ENCODE peak calls at places on chromosomes 16 and 17, in six cellular contexts. One of them, this sample, is unnamed.

GRCh38 chr17:54937426-54937825 is 31.0 kb downstream of the COX11 start:
- DNase-seq in psoas muscle: no peak
- DNase-seq in sigmoid colon: no peak
- DNase-seq in Peyer's patch: no peak
- DNase-seq in IMR-90: no peak
- DNase-seq in heart left ventricle: no peak
- DNase-seq in this sample: no peak

GRCh38 chr16:83682126-83682857 is 125.5 kb upstream of the HSBP1 start:
- DNase-seq in sigmoid colon: no peak
- DNase-seq in IMR-90: no peak
- DNase-seq in psoas muscle: no peak
- DNase-seq in heart left ventricle: no peak
- DNase-seq in Peyer's patch: no peak
- DNase-seq in this sample: no peak

GRCh38 chr16:27449434-27450188 is 47.6 kb downstream of the IL21R start:
- DNase-seq in sigmoid colon: no peak
- DNase-seq in psoas muscle: no peak
- DNase-seq in IMR-90: no peak
- DNase-seq in Peyer's patch: no peak
- DNase-seq in heart left ventricle: no peak
- DNase-seq in this sample: no peak

GRCh38 chr16:56334761-56335160 is 90.6 kb downstream of the AMFR start:
- DNase-seq in IMR-90: no peak
- DNase-seq in Peyer's patch: no peak
- DNase-seq in sigmoid colon: no peak
- DNase-seq in heart left ventricle: no peak
- DNase-seq in psoas muscle: no peak
- DNase-seq in this sample: no peak

GRCh38 chr17:61504697-61505096 is 52.5 kb downstream of the TBX4 start:
- DNase-seq in psoas muscle: no peak
- DNase-seq in sigmoid colon: no peak
- DNase-seq in heart left ventricle: no peak
- DNase-seq in Peyer's patch: no peak
- DNase-seq in IMR-90: peak; percentile 96
- DNase-seq in this sample: peak; percentile 11

GRCh38 chr16:5616841-5617240 is 519.2 kb upstream of the EEF2KMT start:
- DNase-seq in IMR-90: no peak
- DNase-seq in heart left ventricle: no peak
- DNase-seq in psoas muscle: no peak
- DNase-seq in sigmoid colon: no peak
- DNase-seq in Peyer's patch: no peak
- DNase-seq in this sample: no peak

GRCh38 chr17:66312912-66313311 is 10.5 kb downstream of the PRKCA start:
- DNase-seq in IMR-90: no peak
- DNase-seq in Peyer's patch: no peak
- DNase-seq in psoas muscle: no peak
- DNase-seq in heart left ventricle: no peak
- DNase-seq in sigmoid colon: no peak
- DNase-seq in this sample: no peak

GRCh38 chr17:62637809-62638208 is 10.3 kb downstream of the MRC2 start:
- DNase-seq in heart left ventricle: peak; percentile 9
- DNase-seq in Peyer's patch: no peak
- DNase-seq in sigmoid colon: peak; percentile 36
- DNase-seq in psoas muscle: no peak
- DNase-seq in IMR-90: no peak
- DNase-seq in this sample: peak; percentile 60

GRCh38 chr17:17403899-17404576 is 72.8 kb upstream of the MED9 start:
- DNase-seq in heart left ventricle: no peak
- DNase-seq in Peyer's patch: no peak
- DNase-seq in sigmoid colon: no peak
- DNase-seq in IMR-90: no peak
- DNase-seq in psoas muscle: peak; percentile 57
- DNase-seq in this sample: no peak

GRCh38 chr17:17840751-17841591 is 4.2 kb upstream of the SREBF1 start:
- DNase-seq in IMR-90: peak; percentile 54
- DNase-seq in sigmoid colon: no peak
- DNase-seq in Peyer's patch: no peak
- DNase-seq in heart left ventricle: no peak
- DNase-seq in psoas muscle: no peak
- DNase-seq in this sample: peak; percentile 57

GRCh38 chr16:67883872-67884261 is 818 bp upstream of the NRN1L start:
- DNase-seq in sigmoid colon: peak; percentile 80
- DNase-seq in psoas muscle: peak; percentile 80
- DNase-seq in IMR-90: peak; percentile 26
- DNase-seq in heart left ventricle: peak; percentile 64
- DNase-seq in Peyer's patch: peak; percentile 77
- DNase-seq in this sample: peak; percentile 83

GRCh38 chr17:38674749-38675615 is at the start of gene EPOP:
- DNase-seq in IMR-90: peak; percentile 76
- DNase-seq in sigmoid colon: peak; percentile 91
- DNase-seq in Peyer's patch: peak; percentile 90
- DNase-seq in heart left ventricle: peak; percentile 91
- DNase-seq in psoas muscle: peak; percentile 87
- DNase-seq in this sample: peak; percentile 96

GRCh38 chr17:81738801-81739393 is 26.8 kb downstream of the SLC25A10 start:
- DNase-seq in psoas muscle: no peak
- DNase-seq in heart left ventricle: no peak
- DNase-seq in IMR-90: no peak
- DNase-seq in sigmoid colon: no peak
- DNase-seq in Peyer's patch: no peak
- DNase-seq in this sample: no peak

GRCh38 chr16:51834131-51834530 is 683.1 kb upstream of the SALL1 start:
- DNase-seq in psoas muscle: no peak
- DNase-seq in Peyer's patch: no peak
- DNase-seq in heart left ventricle: no peak
- DNase-seq in sigmoid colon: no peak
- DNase-seq in IMR-90: peak; percentile 47
- DNase-seq in this sample: no peak

GRCh38 chr16:57775661-57776469 is 26.4 kb downstream of the KIFC3 start:
- DNase-seq in psoas muscle: peak; percentile 85
- DNase-seq in IMR-90: no peak
- DNase-seq in heart left ventricle: peak; percentile 29
- DNase-seq in Peyer's patch: peak; percentile 73
- DNase-seq in sigmoid colon: no peak
- DNase-seq in this sample: no peak

GRCh38 chr17:81513669-81514484 is 1.3 kb upstream of the ACTG1 start:
- DNase-seq in IMR-90: peak; percentile 68
- DNase-seq in Peyer's patch: peak; percentile 84
- DNase-seq in psoas muscle: peak; percentile 88
- DNase-seq in heart left ventricle: peak; percentile 83
- DNase-seq in sigmoid colon: peak; percentile 83
- DNase-seq in this sample: peak; percentile 79

GRCh38 chr16:87463722-87464690 is 28.8 kb downstream of the ZCCHC14 start:
- DNase-seq in sigmoid colon: no peak
- DNase-seq in heart left ventricle: peak; percentile 54
- DNase-seq in psoas muscle: no peak
- DNase-seq in IMR-90: peak; percentile 89
- DNase-seq in Peyer's patch: no peak
- DNase-seq in this sample: no peak

GRCh38 chr16:70254095-70254964 is 2.6 kb upstream of the EXOSC6 start:
- DNase-seq in psoas muscle: peak; percentile 50
- DNase-seq in heart left ventricle: no peak
- DNase-seq in Peyer's patch: no peak
- DNase-seq in IMR-90: peak; percentile 11
- DNase-seq in sigmoid colon: no peak
- DNase-seq in this sample: no peak
- H3K27ac ChIP-seq in psoas muscle: no peak overlapping the region
- H3K27ac ChIP-seq in heart left ventricle: no peak overlapping the region
- H3K27ac ChIP-seq in Peyer's patch: no peak overlapping the region
- H3K27ac ChIP-seq in IMR-90: no peak overlapping the region
- H3K27ac ChIP-seq in sigmoid colon: no peak overlapping the region
- H3K27ac ChIP-seq in this sample: no peak overlapping the region

GRCh38 chr17:31416503-31416923 is 25.0 kb downstream of the RAB11FIP4 start:
- DNase-seq in heart left ventricle: peak; percentile 70
- DNase-seq in Peyer's patch: no peak
- DNase-seq in psoas muscle: no peak
- DNase-seq in sigmoid colon: no peak
- DNase-seq in IMR-90: peak; percentile 6
- DNase-seq in this sample: no peak
- H3K27ac ChIP-seq in heart left ventricle: no peak overlapping the region
- H3K27ac ChIP-seq in Peyer's patch: no peak overlapping the region
- H3K27ac ChIP-seq in psoas muscle: no peak overlapping the region
- H3K27ac ChIP-seq in sigmoid colon: peak overlapping the region; percentile 34
- H3K27ac ChIP-seq in IMR-90: no peak overlapping the region
- H3K27ac ChIP-seq in this sample: no peak overlapping the region

GRCh38 chr17:15947976-15948752 is 3.2 kb downstream of the ADORA2B start:
- DNase-seq in sigmoid colon: no peak
- DNase-seq in Peyer's patch: peak; percentile 68
- DNase-seq in psoas muscle: no peak
- DNase-seq in heart left ventricle: no peak
- DNase-seq in IMR-90: no peak
- DNase-seq in this sample: no peak
- H3K27ac ChIP-seq in sigmoid colon: no peak overlapping the region
- H3K27ac ChIP-seq in Peyer's patch: no peak overlapping the region
- H3K27ac ChIP-seq in psoas muscle: no peak overlapping the region
- H3K27ac ChIP-seq in heart left ventricle: no peak overlapping the region
- H3K27ac ChIP-seq in IMR-90: no peak overlapping the region
- H3K27ac ChIP-seq in this sample: no peak overlapping the region

GRCh38 chr17:56173026-56173425 is 19.8 kb downstream of the ANKFN1 start:
- DNase-seq in IMR-90: no peak
- DNase-seq in Peyer's patch: no peak
- DNase-seq in sigmoid colon: no peak
- DNase-seq in psoas muscle: peak; percentile 62
- DNase-seq in heart left ventricle: no peak
- DNase-seq in this sample: no peak

GRCh38 chr17:56173958-56174357 is 20.7 kb downstream of the ANKFN1 start:
- DNase-seq in sigmoid colon: no peak
- DNase-seq in heart left ventricle: peak; percentile 43
- DNase-seq in psoas muscle: peak; percentile 66
- DNase-seq in Peyer's patch: no peak
- DNase-seq in IMR-90: no peak
- DNase-seq in this sample: no peak

GRCh38 chr17:56175299-56175935 is 22.1 kb downstream of the ANKFN1 start:
- DNase-seq in Peyer's patch: no peak
- DNase-seq in sigmoid colon: no peak
- DNase-seq in psoas muscle: no peak
- DNase-seq in IMR-90: no peak
- DNase-seq in heart left ventricle: no peak
- DNase-seq in this sample: no peak

GRCh38 chr17:56176101-56176500 is 22.8 kb downstream of the ANKFN1 start:
- DNase-seq in IMR-90: peak; percentile 36
- DNase-seq in heart left ventricle: no peak
- DNase-seq in sigmoid colon: no peak
- DNase-seq in psoas muscle: no peak
- DNase-seq in Peyer's patch: no peak
- DNase-seq in this sample: no peak

GRCh38 chr17:56174421-56174820 is 21.1 kb downstream of the ANKFN1 start:
- DNase-seq in psoas muscle: no peak
- DNase-seq in sigmoid colon: no peak
- DNase-seq in Peyer's patch: no peak
- DNase-seq in IMR-90: no peak
- DNase-seq in heart left ventricle: no peak
- DNase-seq in this sample: no peak
- H3K27ac ChIP-seq in psoas muscle: peak overlapping the region; percentile 81
- H3K27ac ChIP-seq in sigmoid colon: no peak overlapping the region
- H3K27ac ChIP-seq in Peyer's patch: no peak overlapping the region
- H3K27ac ChIP-seq in IMR-90: peak overlapping the region; percentile 31
- H3K27ac ChIP-seq in heart left ventricle: no peak overlapping the region
- H3K27ac ChIP-seq in this sample: no peak overlapping the region

GRCh38 chr16:72124761-72125634 is 31.4 kb downstream of the DHX38 start:
- DNase-seq in heart left ventricle: peak; percentile 75
- DNase-seq in IMR-90: peak; percentile 69
- DNase-seq in sigmoid colon: peak; percentile 81
- DNase-seq in Peyer's patch: peak; percentile 86
- DNase-seq in psoas muscle: peak; percentile 84
- DNase-seq in this sample: peak; percentile 82

GRCh38 chr16:72125635-72126428 is 32.2 kb downstream of the DHX38 start:
- DNase-seq in heart left ventricle: no peak
- DNase-seq in Peyer's patch: no peak
- DNase-seq in IMR-90: no peak
- DNase-seq in sigmoid colon: no peak
- DNase-seq in psoas muscle: no peak
- DNase-seq in this sample: no peak

GRCh38 chr16:72128701-72129100 is 35.1 kb downstream of the DHX38 start:
- DNase-seq in Peyer's patch: no peak
- DNase-seq in psoas muscle: no peak
- DNase-seq in IMR-90: no peak
- DNase-seq in sigmoid colon: no peak
- DNase-seq in heart left ventricle: no peak
- DNase-seq in this sample: peak; percentile 15

GRCh38 chr16:72124148-72124547 is 30.5 kb downstream of the DHX38 start:
- DNase-seq in Peyer's patch: no peak
- DNase-seq in sigmoid colon: no peak
- DNase-seq in IMR-90: no peak
- DNase-seq in heart left ventricle: no peak
- DNase-seq in psoas muscle: no peak
- DNase-seq in this sample: no peak

GRCh38 chr16:72126429-72126765 is 32.8 kb downstream of the DHX38 start:
- DNase-seq in Peyer's patch: no peak
- DNase-seq in IMR-90: no peak
- DNase-seq in psoas muscle: no peak
- DNase-seq in heart left ventricle: no peak
- DNase-seq in sigmoid colon: no peak
- DNase-seq in this sample: peak; percentile 24
- H3K27ac ChIP-seq in Peyer's patch: no peak overlapping the region
- H3K27ac ChIP-seq in IMR-90: no peak overlapping the region
- H3K27ac ChIP-seq in psoas muscle: no peak overlapping the region
- H3K27ac ChIP-seq in heart left ventricle: no peak overlapping the region
- H3K27ac ChIP-seq in sigmoid colon: no peak overlapping the region
- H3K27ac ChIP-seq in this sample: no peak overlapping the region

GRCh38 chr17:49018116-49018612 is 21.0 kb downstream of the IGF2BP1 start:
- DNase-seq in sigmoid colon: no peak
- DNase-seq in heart left ventricle: no peak
- DNase-seq in Peyer's patch: no peak
- DNase-seq in IMR-90: no peak
- DNase-seq in psoas muscle: no peak
- DNase-seq in this sample: no peak
- H3K27ac ChIP-seq in sigmoid colon: no peak overlapping the region
- H3K27ac ChIP-seq in heart left ventricle: no peak overlapping the region
- H3K27ac ChIP-seq in Peyer's patch: no peak overlapping the region
- H3K27ac ChIP-seq in IMR-90: no peak overlapping the region
- H3K27ac ChIP-seq in psoas muscle: no peak overlapping the region
- H3K27ac ChIP-seq in this sample: no peak overlapping the region

DNA sequence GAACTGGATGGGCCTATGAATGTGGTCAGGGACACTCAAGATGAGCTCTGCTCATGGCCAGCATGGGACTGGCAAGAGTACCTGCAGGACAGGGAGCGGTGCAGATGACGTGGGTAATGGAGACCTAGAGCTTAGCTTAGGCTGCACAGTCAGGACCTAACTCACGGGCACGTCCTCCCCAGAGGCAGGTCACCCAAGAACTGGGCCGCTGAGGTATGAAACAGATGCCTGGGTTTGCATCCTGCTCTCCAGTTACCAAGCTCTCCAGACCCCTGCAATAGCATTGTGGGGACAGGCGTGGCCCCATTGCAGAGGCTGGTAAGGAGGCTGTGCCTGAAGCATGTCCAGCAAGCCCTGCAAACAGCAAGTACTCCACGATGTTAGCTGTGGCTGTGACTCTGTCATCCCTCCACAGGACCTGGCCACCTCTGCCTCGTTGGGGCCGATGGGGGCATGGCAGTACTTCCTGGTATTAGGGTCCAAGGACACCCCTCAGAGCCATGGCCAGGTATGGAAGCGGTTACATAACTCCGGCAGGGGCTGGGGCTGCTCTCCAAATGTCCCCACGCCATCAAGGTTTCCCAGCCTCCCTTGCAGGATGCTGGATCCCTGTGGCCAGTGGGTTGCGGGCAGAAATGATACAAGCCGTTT is 37.5 kb upstream of the RBFOX3 start:
- DNase-seq in sigmoid colon: peak; percentile 59
- DNase-seq in heart left ventricle: no peak
- DNase-seq in psoas muscle: peak; percentile 22
- DNase-seq in IMR-90: no peak
- DNase-seq in Peyer's patch: no peak
- DNase-seq in this sample: no peak
- H3K27ac ChIP-seq in sigmoid colon: no peak overlapping the region
- H3K27ac ChIP-seq in heart left ventricle: no peak overlapping the region
- H3K27ac ChIP-seq in psoas muscle: no peak overlapping the region
- H3K27ac ChIP-seq in IMR-90: no peak overlapping the region
- H3K27ac ChIP-seq in Peyer's patch: no peak overlapping the region
- H3K27ac ChIP-seq in this sample: no peak overlapping the region

GRCh38 chr17:83089322-83090156 is 10.1 kb downstream of the METRNL start:
- DNase-seq in heart left ventricle: no peak
- DNase-seq in IMR-90: no peak
- DNase-seq in sigmoid colon: no peak
- DNase-seq in Peyer's patch: peak; percentile 92
- DNase-seq in psoas muscle: no peak
- DNase-seq in this sample: no peak
- H3K27ac ChIP-seq in heart left ventricle: no peak overlapping the region
- H3K27ac ChIP-seq in IMR-90: no peak overlapping the region
- H3K27ac ChIP-seq in sigmoid colon: peak overlapping the region; percentile 10
- H3K27ac ChIP-seq in Peyer's patch: no peak overlapping the region
- H3K27ac ChIP-seq in psoas muscle: no peak overlapping the region
- H3K27ac ChIP-seq in this sample: no peak overlapping the region